ENCODE peak calls at places on chromosomes 7 and 10, in five cellular contexts. One of them, this sample, is unnamed.

GRCh38 chr7:153835712-153836265 is 216.4 kb upstream of the DPP6 start:
- DNase-seq in stimulated activated CD8-positive, alpha-beta memory T cell treated with anti-CD3 and anti-CD28 coated beads, Interleukin-4, amount 100 ng/mL, for 1 hour: no peak
- DNase-seq in IMR-90: no peak
- DNase-seq in SW 1271: no peak
- DNase-seq in HuH-7: no peak
- DNase-seq in this sample: no peak

GRCh38 chr10:114326794-114327193 is 77.5 kb downstream of the AFAP1L2 start:
- DNase-seq in IMR-90: no peak
- DNase-seq in HuH-7: no peak
- DNase-seq in SW 1271: no peak
- DNase-seq in stimulated activated CD8-positive, alpha-beta memory T cell treated with anti-CD3 and anti-CD28 coated beads, Interleukin-4, amount 100 ng/mL, for 1 hour: no peak
- DNase-seq in this sample: no peak

GRCh38 chr7:112282476-112283188 is 76.1 kb downstream of the ZNF277 start:
- DNase-seq in HuH-7: no peak
- DNase-seq in IMR-90: no peak
- DNase-seq in SW 1271: no peak
- DNase-seq in stimulated activated CD8-positive, alpha-beta memory T cell treated with anti-CD3 and anti-CD28 coated beads, Interleukin-4, amount 100 ng/mL, for 1 hour: no peak
- DNase-seq in this sample: no peak

GRCh38 chr10:43376828-43377227 is 5.4 kb downstream of the FXYD4 start:
- DNase-seq in stimulated activated CD8-positive, alpha-beta memory T cell treated with anti-CD3 and anti-CD28 coated beads, Interleukin-4, amount 100 ng/mL, for 1 hour: no peak
- DNase-seq in HuH-7: no peak
- DNase-seq in IMR-90: no peak
- DNase-seq in SW 1271: no peak
- DNase-seq in this sample: no peak

GRCh38 chr7:158413962-158414961 is 173.4 kb downstream of the PTPRN2 start:
- DNase-seq in HuH-7: no peak
- DNase-seq in stimulated activated CD8-positive, alpha-beta memory T cell treated with anti-CD3 and anti-CD28 coated beads, Interleukin-4, amount 100 ng/mL, for 1 hour: no peak
- DNase-seq in SW 1271: no peak
- DNase-seq in IMR-90: no peak
- DNase-seq in this sample: peak

GRCh38 chr10:7787150-7787856 is 490 bp downstream of the KIN start:
- DNase-seq in HuH-7: peak
- DNase-seq in IMR-90: peak
- DNase-seq in stimulated activated CD8-positive, alpha-beta memory T cell treated with anti-CD3 and anti-CD28 coated beads, Interleukin-4, amount 100 ng/mL, for 1 hour: no peak
- DNase-seq in SW 1271: no peak
- DNase-seq in this sample: no peak

GRCh38 chr10:6134099-6134880 is 45.5 kb downstream of the RBM17 start:
- DNase-seq in HuH-7: no peak
- DNase-seq in SW 1271: no peak
- DNase-seq in stimulated activated CD8-positive, alpha-beta memory T cell treated with anti-CD3 and anti-CD28 coated beads, Interleukin-4, amount 100 ng/mL, for 1 hour: no peak
- DNase-seq in IMR-90: no peak
- DNase-seq in this sample: peak

GRCh38 chr7:2444476-2444875 is 31.7 kb downstream of the GRIFIN start:
- DNase-seq in HuH-7: no peak
- DNase-seq in stimulated activated CD8-positive, alpha-beta memory T cell treated with anti-CD3 and anti-CD28 coated beads, Interleukin-4, amount 100 ng/mL, for 1 hour: no peak
- DNase-seq in SW 1271: no peak
- DNase-seq in IMR-90: peak
- DNase-seq in this sample: no peak

GRCh38 chr10:114714281-114714741 is 56.2 kb upstream of the ABLIM1 start:
- DNase-seq in HuH-7: peak
- DNase-seq in IMR-90: peak
- DNase-seq in stimulated activated CD8-positive, alpha-beta memory T cell treated with anti-CD3 and anti-CD28 coated beads, Interleukin-4, amount 100 ng/mL, for 1 hour: no peak
- DNase-seq in SW 1271: no peak
- DNase-seq in this sample: no peak

This sample was measured in sciatic nerve.